ENCODE peak calls at places on chromosomes 12 and 14, in five cellular contexts. K is stomach, D is mammary epithelial cell, S is fibroblast of lung, T is OCI-LY7. X is an unnamed sample.

GRCh38 chr14:73637830-73638229 is 7.0 kb upstream of the DNAL1 start:
- DNase-seq in S (no peak), K (no peak), D (no peak), T (no peak), X (no peak)

GRCh38 chr14:72715910-72716268 is 178.0 kb downstream of the DPF3 start:
- DNase-seq in D (no peak), S (no peak), T (no peak), K (no peak), X (peak; percentile 20)

GRCh38 chr12:110721570-110721969 is 21.1 kb downstream of the PPP1CC start:
- DNase-seq in T (no peak), S (no peak), D (no peak), K (no peak), X (no peak)

GRCh38 chr14:35366048-35366428 is 38.5 kb downstream of the NFKBIA start:
- DNase-seq in S (peak; percentile 72), D (no peak), K (no peak), T (no peak), X (no peak)

GRCh38 chr12:25615119-25615518 is 62.0 kb upstream of the LMNTD1 start:
- DNase-seq in K (no peak), T (no peak), D (peak; percentile 77), S (peak; percentile 90), X (no peak)

GRCh38 chr14:22996823-22997301 is 13.1 kb downstream of the C14orf93 start:
- DNase-seq in T (no peak), S (no peak), D (no peak), K (no peak), X (no peak)

GRCh38 chr12:46209914-46210834 is 58.7 kb downstream of the SLC38A1 start:
- DNase-seq in D (peak; percentile 96), T (peak; percentile 65), S (peak; percentile 49), K (peak; percentile 63), X (peak; percentile 87)

GRCh38 chr12:67018105-67018504 is 251.1 kb upstream of the CAND1 start:
- DNase-seq in T (no peak), D (no peak), S (no peak), K (no peak), X (no peak)

GRCh38 chr14:59755388-59755787 is 115.2 kb downstream of the RTN1 start:
- DNase-seq in K (no peak), D (no peak), T (no peak), S (peak; percentile 10), X (no peak)

GRCh38 chr14:90235179-90235976 is 21.0 kb upstream of the PSMC1 start:
- DNase-seq in S (peak; percentile 42), K (peak; percentile 76), T (peak; percentile 70), D (peak; percentile 37), X (no peak)

GRCh38 chr12:24595652-24596235 is 353.2 kb downstream of the BCAT1 start:
- DNase-seq in T (peak; percentile 24), S (peak; percentile 11), K (no peak), D (no peak), X (no peak)

GRCh38 chr12:30694412-30694955 is 1.2 kb downstream of the IPO8 start:
- DNase-seq in D (peak; percentile 28), S (no peak), T (peak; percentile 50), K (no peak), X (no peak)

GRCh38 chr12:88393017-88393767 is 187.1 kb downstream of the KITLG start:
- DNase-seq in D (peak; percentile 56), S (peak; percentile 25), K (no peak), T (peak; percentile 36), X (no peak)

DNA sequence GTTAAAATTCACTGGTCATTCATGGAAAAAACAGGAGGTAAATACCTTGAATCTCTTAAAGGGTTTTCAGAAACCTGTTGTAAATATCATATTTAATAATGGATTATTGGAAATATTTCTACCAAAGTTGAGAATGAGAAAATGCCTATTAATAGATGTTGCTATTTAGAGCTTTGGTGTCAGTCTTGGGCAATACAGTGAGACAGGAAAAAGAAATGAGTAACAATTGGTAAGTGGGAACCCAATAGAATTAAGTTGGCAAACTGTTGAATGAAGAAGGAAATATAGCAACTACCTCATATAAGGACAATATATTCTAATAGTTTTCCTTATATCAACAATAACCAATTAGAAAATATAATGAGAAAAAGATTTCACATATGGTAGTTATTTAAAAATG is 78.0 kb downstream of the ATF7IP start:
- DNase-seq in T (no peak), K (no peak), D (no peak), S (no peak), X (no peak)
- H3K9me3 ChIP-seq in T (no peaks in the 10 kb centered on the region), K (no peaks in the 10 kb centered on the region), D (no peaks in the 10 kb centered on the region), S (no peaks in the 10 kb centered on the region), X (no peaks in the 10 kb centered on the region)

GRCh38 chr12:124423683-124424515 is 129.0 kb downstream of the RFLNA start:
- DNase-seq in D (no peak), S (no peak), K (no peak), T (no peak), X (no peak)
- H3K4me1 ChIP-seq in D (peaks cover 23% of the 10 kb centered on the region), S (peaks cover 42% of the 10 kb centered on the region), K (peaks cover 68% of the 10 kb centered on the region), T (no peaks in the 10 kb centered on the region), X (peaks cover 17% of the 10 kb centered on the region)

DNA sequence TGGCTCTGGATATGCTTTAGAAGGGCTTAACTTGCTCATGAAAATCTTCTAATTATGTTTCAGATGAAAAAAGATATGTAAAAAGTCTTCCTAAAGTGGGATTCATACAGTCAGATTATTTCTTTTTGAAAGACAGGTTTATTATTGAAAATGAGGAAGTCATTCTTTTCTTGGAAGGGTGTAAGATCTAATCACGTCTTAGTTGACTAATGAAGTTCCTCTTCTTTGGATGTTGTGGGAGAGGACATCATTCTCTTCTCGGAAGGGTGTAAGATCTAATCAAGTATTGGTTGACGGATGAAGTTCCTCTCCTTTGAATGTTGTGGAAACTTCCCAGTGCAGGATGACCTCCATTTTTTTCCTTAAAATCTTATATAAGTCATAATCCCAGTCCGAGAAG is 74.9 kb downstream of the ALG10 start:
- DNase-seq in S (no peak), K (no peak), D (no peak), T (no peak), X (no peak)
- H3K9me3 ChIP-seq in S (no peaks in the 10 kb centered on the region), K (no peaks in the 10 kb centered on the region), D (no peaks in the 10 kb centered on the region), T (no peaks in the 10 kb centered on the region), X (no peaks in the 10 kb centered on the region)

GRCh38 chr12:18612971-18613370 is 124.8 kb downstream of the PLCZ1 start:
- DNase-seq in K (no peak), T (no peak), D (no peak), S (peak; percentile 9), X (no peak)
- H3K4me1 ChIP-seq in K (no peaks in the 10 kb centered on the region), T (no peaks in the 10 kb centered on the region), D (no peaks in the 10 kb centered on the region), S (no peaks in the 10 kb centered on the region), X (no peaks in the 10 kb centered on the region)

DNA sequence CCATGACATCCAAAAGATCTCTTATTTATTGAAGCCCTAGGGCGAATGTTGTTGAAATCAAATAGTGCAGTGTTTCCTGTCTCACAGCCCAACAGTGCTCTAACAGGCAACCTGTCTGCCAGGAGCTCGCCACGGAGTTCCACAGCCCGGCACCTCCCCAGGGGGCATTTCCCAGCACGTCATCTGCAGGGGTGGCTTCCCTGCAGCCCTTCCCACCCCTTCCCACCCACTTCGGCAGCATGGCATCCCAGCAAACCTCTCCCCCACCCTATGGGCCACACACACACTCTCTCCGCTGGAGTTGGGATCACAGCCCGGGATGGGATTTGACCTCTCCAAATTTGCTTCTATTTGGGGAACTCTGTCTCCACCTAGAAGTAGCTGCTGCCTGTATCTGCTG is 62.7 kb upstream of the C14orf180 start:
- DNase-seq in K (no peak), S (no peak), D (no peak), T (no peak), X (no peak)
- H3K9me3 ChIP-seq in K (peaks cover 19% of the 10 kb centered on the region), S (no peaks in the 10 kb centered on the region), D (no peaks in the 10 kb centered on the region), T (no peaks in the 10 kb centered on the region), X (peaks cover 14% of the 10 kb centered on the region)

GRCh38 chr12:49967042-49967776 is 5.5 kb downstream of the AQP5 start:
- DNase-seq in D (peak; percentile 66), S (peak; percentile 70), K (peak; percentile 95), T (peak; percentile 86), X (peak; percentile 89)

GRCh38 chr12:49967777-49968250 is 4.9 kb upstream of the AQP6 start:
- DNase-seq in S (no peak), T (no peak), K (no peak), D (no peak), X (no peak)

GRCh38 chr12:49964849-49965624 is 3.4 kb downstream of the AQP5 start:
- DNase-seq in T (no peak), K (no peak), D (no peak), S (no peak), X (no peak)

GRCh38 chr12:49965836-49966235 is 4.2 kb downstream of the AQP5 start:
- DNase-seq in S (no peak), K (no peak), T (no peak), D (no peak), X (no peak)

DNA sequence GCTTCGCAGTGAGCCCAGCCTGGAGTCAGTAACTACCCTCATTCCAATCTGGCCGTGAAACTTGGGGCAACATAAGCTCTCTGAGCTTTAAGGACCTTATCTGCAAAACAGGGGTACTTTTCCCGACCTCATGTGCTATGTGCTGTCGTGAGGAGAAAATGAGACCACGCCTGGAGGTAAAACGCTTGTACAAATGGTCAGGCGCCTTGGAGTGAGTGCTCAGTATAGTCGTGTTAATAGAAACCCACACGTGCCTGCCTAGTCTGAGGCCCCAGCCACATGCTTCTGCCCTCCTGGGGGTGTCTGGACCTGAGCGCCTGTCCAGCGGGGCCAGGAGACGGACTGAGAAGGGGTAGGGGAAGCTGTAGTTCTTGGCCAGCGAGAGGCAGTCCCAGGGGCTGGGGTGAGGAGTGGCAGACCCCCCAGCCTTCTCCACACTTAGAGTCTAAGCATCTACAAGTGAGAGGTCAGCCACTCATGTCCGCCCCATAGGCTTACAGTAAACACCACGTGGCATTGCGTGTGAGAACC is 4.9 kb downstream of the AQP5 start:
- DNase-seq in D (no peak), S (no peak), K (no peak), T (no peak), X (no peak)
- H3K4me1 ChIP-seq in D (peaks cover 34% of the 10 kb centered on the region), S (peaks cover 2% of the 10 kb centered on the region), K (peaks cover 46% of the 10 kb centered on the region), T (peaks cover 9% of the 10 kb centered on the region), X (no peaks in the 10 kb centered on the region)

DNA sequence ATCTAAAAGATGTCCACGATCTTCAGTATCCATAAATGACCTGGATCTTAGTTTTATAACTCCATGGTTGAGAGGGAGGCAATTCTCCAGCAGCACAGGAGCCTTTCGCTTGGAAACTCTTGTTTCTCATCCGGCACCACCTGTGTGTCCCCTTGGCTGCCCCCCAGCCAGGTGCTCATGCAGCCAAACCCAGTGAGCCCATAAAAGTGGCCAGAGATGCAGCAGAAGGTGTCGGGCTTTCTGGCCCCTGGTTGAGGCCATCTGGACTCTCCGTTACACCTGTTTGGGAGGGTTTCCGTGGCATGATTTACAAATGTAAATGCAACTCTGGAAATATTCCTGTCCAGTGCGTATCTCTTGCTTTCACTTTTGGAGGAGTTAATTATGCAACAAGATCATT is 291.1 kb downstream of the DIO2 start:
- DNase-seq in D (no peak), S (no peak), K (no peak), T (no peak), X (no peak)
- H3K9me3 ChIP-seq in D (no peaks in the 10 kb centered on the region), S (no peaks in the 10 kb centered on the region), K (peaks cover 14% of the 10 kb centered on the region), T (no peaks in the 10 kb centered on the region), X (peaks cover 7% of the 10 kb centered on the region)